ENCODE peak calls at places on chromosome 1, in five cellular contexts. G is cardiac fibroblast, B is thoracic aorta, N is uterus, L is heart right ventricle. V is an unnamed sample.

GRCh38 chr1:153355445-153356071 is 2.1 kb upstream of the S100A9 start:
- DNase-seq in B (no peak), G (peak), N (peak), L (peak), V (peak)

GRCh38 chr1:83985048-83985447 is 13.9 kb downstream of the TTLL7 start:
- DNase-seq in B (no peak), G (no peak), N (no peak), L (no peak), V (no peak)

GRCh38 chr1:204503122-204503912 is 8.7 kb upstream of the PIK3C2B start:
- DNase-seq in B (no peak), L (no peak), G (peak), N (no peak), V (peak)

GRCh38 chr1:54287176-54287650 is 87.2 kb downstream of the MRPL37 start:
- DNase-seq in G (peak), L (peak), N (peak), B (peak), V (peak)

GRCh38 chr1:150560011-150560438 is 10.8 kb downstream of the ADAMTSL4 start:
- DNase-seq in L (peak), N (peak), B (peak), G (peak), V (no peak)

GRCh38 chr1:171566467-171566866 is 55.6 kb upstream of the MYOCOS start:
- DNase-seq in L (no peak), G (peak), N (no peak), B (no peak), V (peak)

GRCh38 chr1:204630460-204630905 is 55.1 kb downstream of the LRRN2 start:
- DNase-seq in B (no peak), L (no peak), N (no peak), G (no peak), V (no peak)

GRCh38 chr1:143661418-143662120 is 310.2 kb downstream of the FAM72C start:
- DNase-seq in G (no peak), N (no peak), L (no peak), B (no peak), V (no peak)

GRCh38 chr1:55767171-55767570 is 552.0 kb upstream of the USP24 start:
- DNase-seq in N (no peak), B (no peak), G (no peak), L (no peak), V (no peak)

GRCh38 chr1:72284398-72285073 is 2.2 kb upstream of the NEGR1 start:
- DNase-seq in B (no peak), L (peak), G (peak), N (peak), V (peak)

GRCh38 chr1:212415107-212415841 is 588 bp upstream of the PACC1 start:
- DNase-seq in N (no peak), B (no peak), G (no peak), L (no peak), V (no peak)

GRCh38 chr1:23118957-23119792 is 49.5 kb downstream of the LUZP1 start:
- DNase-seq in G (peak), B (no peak), L (no peak), N (no peak), V (no peak)

GRCh38 chr1:26035203-26035958 is 10.5 kb downstream of the SLC30A2 start:
- DNase-seq in B (peak), N (peak), G (peak), L (peak), V (peak)

GRCh38 chr1:87410771-87411170 is 82.1 kb downstream of the LMO4 start:
- DNase-seq in G (peak), N (no peak), L (peak), B (no peak), V (no peak)

GRCh38 chr1:14304381-14304865 is 294.1 kb upstream of the KAZN start:
- DNase-seq in L (no peak), G (peak), N (no peak), B (no peak), V (no peak)

GRCh38 chr1:43054961-43055360 is 96.3 kb upstream of the SLC2A1 start:
- DNase-seq in B (no peak), L (no peak), G (no peak), N (no peak), V (no peak)

GRCh38 chr1:181640959-181641358 is 157.6 kb downstream of the CACNA1E start:
- DNase-seq in G (no peak), B (no peak), L (no peak), N (no peak), V (no peak)

GRCh38 chr1:202160377-202160940 is at the start of gene PTPN7:
- DNase-seq in G (no peak), B (no peak), N (no peak), L (no peak), V (no peak)

GRCh38 chr1:202159534-202160371 is 649 bp downstream of the PTPN7 start:
- DNase-seq in B (no peak), N (no peak), L (no peak), G (no peak), V (no peak)

GRCh38 chr1:202157945-202158344 is 2.5 kb downstream of the PTPN7 start:
- DNase-seq in N (no peak), G (no peak), B (no peak), L (no peak), V (no peak)

GRCh38 chr1:202156590-202156989 is 3.8 kb downstream of the PTPN7 start:
- DNase-seq in N (no peak), B (no peak), G (no peak), L (no peak), V (no peak)

GRCh38 chr1:202158810-202159533 is 1.4 kb downstream of the PTPN7 start:
- DNase-seq in N (no peak), L (no peak), B (no peak), G (no peak), V (no peak)
- TF ChIP-seq CTCF in N (no peak), L (no peak), B (no peak), G (no peak), V (peak)

DNA sequence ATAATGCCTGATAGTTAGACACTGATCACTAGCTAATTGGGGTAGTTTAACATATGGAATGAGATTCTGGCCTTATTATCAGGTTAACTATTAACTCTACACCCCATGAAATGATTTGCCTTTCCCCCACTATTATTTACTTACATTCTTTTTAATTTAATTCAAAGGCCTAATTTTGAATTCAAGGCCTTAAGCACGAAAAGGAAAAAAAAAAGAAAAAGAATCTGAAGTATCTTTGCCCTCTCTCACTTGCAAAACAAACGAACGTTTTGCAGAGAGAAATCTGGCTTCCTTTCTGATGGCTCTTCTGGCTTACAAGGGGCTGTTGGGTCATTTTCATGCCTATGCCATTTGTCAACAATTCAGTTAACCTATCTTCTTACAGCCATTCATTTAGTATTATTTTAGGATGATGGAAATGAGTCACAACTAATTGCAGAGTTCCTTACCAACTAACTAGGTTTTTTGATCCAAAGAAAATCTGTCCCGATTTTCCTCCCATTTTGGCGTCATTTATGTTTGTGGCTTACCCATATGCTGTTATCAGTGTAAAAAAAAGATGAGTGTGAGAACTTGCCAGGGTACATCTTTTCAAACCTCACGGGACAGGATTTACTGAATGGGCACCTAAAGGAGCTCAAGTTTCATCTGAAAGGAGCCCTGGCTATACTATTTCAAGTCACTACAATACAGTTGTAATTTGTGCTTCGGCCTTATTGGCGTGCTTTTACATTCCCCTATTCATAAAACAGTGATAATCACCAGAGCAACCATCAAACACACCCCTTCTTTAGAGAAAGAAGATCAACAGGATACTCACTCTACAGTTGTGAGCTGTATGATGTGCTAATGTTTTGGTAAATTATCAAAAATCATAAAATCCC is 1.9 kb upstream of the ERRFI1 start:
- DNase-seq in B (no peak), L (no peak), G (peak), N (no peak), V (peak)
- TF ChIP-seq CTCF in B (no peak), L (no peak), G (no peak), N (no peak), V (peak)

GRCh38 chr1:160806109-160806665 is 10.2 kb downstream of the LY9 start:
- DNase-seq in B (no peak), G (no peak), L (no peak), N (no peak), V (no peak)
- TF ChIP-seq CTCF in B (no peak), G (no peak), L (no peak), N (no peak), V (peak)

GRCh38 chr1:27303509-27303908 is 18.5 kb upstream of the TMEM222 start:
- DNase-seq in L (no peak), G (no peak), B (no peak), N (no peak), V (no peak)

GRCh38 chr1:27307851-27308598 is 13.9 kb upstream of the TMEM222 start:
- DNase-seq in N (no peak), B (no peak), G (no peak), L (no peak), V (no peak)

GRCh38 chr1:27302612-27303011 is 19.4 kb upstream of the TMEM222 start:
- DNase-seq in G (no peak), L (no peak), B (no peak), N (no peak), V (no peak)

GRCh38 chr1:27306071-27306470 is 15.9 kb upstream of the TMEM222 start:
- DNase-seq in G (no peak), L (no peak), B (no peak), N (no peak), V (no peak)

GRCh38 chr1:27306892-27307850 is 14.8 kb upstream of the TMEM222 start:
- DNase-seq in N (no peak), G (no peak), L (no peak), B (no peak), V (no peak)
- TF ChIP-seq CTCF in N (no peak), G (no peak), L (no peak), B (no peak), V (peak)

GRCh38 chr1:18557621-18558465 is 72.8 kb upstream of the PAX7 start:
- DNase-seq in L (no peak), N (no peak), B (no peak), G (peak), V (no peak)

GRCh38 chr1:18554597-18554996 is 73.9 kb downstream of the KLHDC7A start:
- DNase-seq in B (no peak), N (no peak), G (no peak), L (no peak), V (no peak)

GRCh38 chr1:18554101-18554500 is 73.4 kb downstream of the KLHDC7A start:
- DNase-seq in N (no peak), G (no peak), B (no peak), L (no peak), V (no peak)

GRCh38 chr1:18555036-18555435 is 74.3 kb downstream of the KLHDC7A start:
- DNase-seq in B (no peak), G (no peak), L (no peak), N (no peak), V (no peak)

GRCh38 chr1:18556364-18556763 is 74.3 kb upstream of the PAX7 start:
- DNase-seq in N (no peak), L (no peak), B (no peak), G (peak), V (peak)
- TF ChIP-seq CTCF in N (no peak), L (peak), B (no peak), G (peak), V (peak)

GRCh38 chr1:161391611-161392010 is 23.9 kb upstream of the CFAP126 start:
- DNase-seq in G (no peak), N (no peak), B (no peak), L (no peak), V (no peak)

GRCh38 chr1:161390559-161390858 is 22.8 kb upstream of the CFAP126 start:
- DNase-seq in N (no peak), G (no peak), B (no peak), L (no peak), V (no peak)

GRCh38 chr1:161389691-161390558 is 22.2 kb upstream of the CFAP126 start:
- DNase-seq in N (peak), B (peak), G (peak), L (peak), V (peak)

DNA sequence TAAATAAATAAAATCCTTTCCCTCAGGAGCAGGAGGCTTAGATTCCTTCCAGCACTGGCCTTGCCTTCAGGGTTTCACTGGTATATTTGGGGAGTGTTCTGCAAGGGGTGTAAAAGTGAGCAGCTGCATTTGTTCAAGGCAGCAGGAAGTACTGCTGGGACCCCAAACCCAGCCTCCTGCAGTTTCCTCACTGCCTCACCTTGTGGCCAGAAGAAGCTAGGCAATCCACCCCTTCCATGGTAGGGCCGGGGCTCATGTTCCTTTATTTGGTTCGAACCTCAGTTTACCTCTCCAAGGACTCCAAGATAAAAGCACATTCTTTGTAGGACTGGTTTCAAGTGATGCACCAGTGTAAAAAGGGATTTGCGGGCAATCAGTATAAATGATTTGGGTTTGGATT is 21.0 kb upstream of the CFAP126 start:
- DNase-seq in N (no peak), L (no peak), G (no peak), B (no peak), V (no peak)
- TF ChIP-seq CTCF in N (no peak), L (no peak), G (no peak), B (no peak), V (peak)

GRCh38 chr1:8239306-8240023 is 78.4 kb upstream of the SLC45A1 start:
- DNase-seq in N (peak), L (no peak), B (no peak), G (no peak), V (no peak)

GRCh38 chr1:8238141-8239038 is 79.5 kb upstream of the SLC45A1 start:
- DNase-seq in B (no peak), G (peak), N (no peak), L (no peak), V (peak)

GRCh38 chr1:8241417-8242014 is 76.4 kb upstream of the SLC45A1 start:
- DNase-seq in B (no peak), G (no peak), L (no peak), N (no peak), V (no peak)

GRCh38 chr1:8242498-8242897 is 75.4 kb upstream of the SLC45A1 start:
- DNase-seq in G (no peak), N (no peak), B (no peak), L (no peak), V (no peak)

DNA sequence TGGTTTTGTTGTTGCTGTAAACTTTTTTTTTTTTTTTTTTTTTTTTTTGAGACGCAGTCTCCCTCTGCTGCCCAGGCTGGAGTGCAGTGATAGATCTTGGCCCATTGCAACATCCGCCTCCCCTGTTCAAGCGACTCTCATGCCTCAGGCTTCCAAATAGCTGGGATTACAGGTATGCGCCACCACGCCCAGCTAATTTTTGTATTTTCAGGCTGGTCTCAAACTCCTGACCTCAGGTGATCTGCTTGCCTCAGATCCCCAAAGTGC is 78.9 kb upstream of the SLC45A1 start:
- DNase-seq in N (peak), L (no peak), G (peak), B (no peak), V (no peak)
- TF ChIP-seq CTCF in N (no peak), L (peak), G (peak), B (no peak), V (peak)

V was measured in HFFc6.